ENCODE peak calls at places on chromosomes 5 and 9, in four cellular contexts. One of them, this sample, is unnamed.

GRCh38 chr9:122008559-122008958 is 84.5 kb downstream of the TTLL11 start:
- DNase-seq in H9: no peak
- DNase-seq in H1: no peak
- DNase-seq in IMR-90: no peak
- DNase-seq in this sample: no peak

GRCh38 chr5:54360089-54360488 is 49.7 kb upstream of the ARL15 start:
- DNase-seq in IMR-90: peak; percentile 15
- DNase-seq in H9: peak; percentile 29
- DNase-seq in H1: no peak
- DNase-seq in this sample: peak; percentile 79

GRCh38 chr5:132136906-132137305 is 63.3 kb downstream of the CSF2 start:
- DNase-seq in H9: no peak
- DNase-seq in IMR-90: peak; percentile 88
- DNase-seq in H1: no peak
- DNase-seq in this sample: no peak

GRCh38 chr5:91189480-91190332 is 193.4 kb downstream of the ARRDC3 start:
- DNase-seq in IMR-90: peak; percentile 85
- DNase-seq in H9: no peak
- DNase-seq in H1: no peak
- DNase-seq in this sample: peak; percentile 42

GRCh38 chr5:90096415-90097081 is 313.0 kb downstream of the CETN3 start:
- DNase-seq in H1: peak; percentile 2
- DNase-seq in IMR-90: peak; percentile 52
- DNase-seq in H9: no peak
- DNase-seq in this sample: peak; percentile 87

GRCh38 chr9:97615439-97616072 is 17.6 kb downstream of the TSTD2 start:
- DNase-seq in H1: no peak
- DNase-seq in H9: no peak
- DNase-seq in IMR-90: peak; percentile 54
- DNase-seq in this sample: peak; percentile 61

GRCh38 chr9:129143461-129143927 is 32.3 kb downstream of the PTPA start:
- DNase-seq in IMR-90: peak; percentile 84
- DNase-seq in H1: no peak
- DNase-seq in H9: peak; percentile 89
- DNase-seq in this sample: peak; percentile 98

GRCh38 chr5:146340260-146341081 is 1.8 kb downstream of the POU4F3 start:
- DNase-seq in IMR-90: peak; percentile 60
- DNase-seq in H1: no peak
- DNase-seq in H9: peak; percentile 78
- DNase-seq in this sample: peak; percentile 79

GRCh38 chr9:132424857-132425702 is 15.1 kb downstream of the CFAP77 start:
- DNase-seq in H9: no peak
- DNase-seq in H1: no peak
- DNase-seq in IMR-90: no peak
- DNase-seq in this sample: peak; percentile 89

GRCh38 chr5:154403234-154403633 is 42.6 kb upstream of the SAP30L start:
- DNase-seq in H9: no peak
- DNase-seq in H1: no peak
- DNase-seq in IMR-90: peak; percentile 32
- DNase-seq in this sample: no peak

GRCh38 chr9:13804532-13804931 is 509.4 kb downstream of the NFIB start:
- DNase-seq in IMR-90: peak; percentile 17
- DNase-seq in H1: no peak
- DNase-seq in H9: no peak
- DNase-seq in this sample: no peak

GRCh38 chr5:111383288-111383970 is 128.9 kb downstream of the STARD4 start:
- DNase-seq in IMR-90: peak; percentile 42
- DNase-seq in H1: no peak
- DNase-seq in H9: no peak
- DNase-seq in this sample: no peak

GRCh38 chr5:79568632-79569190 is 43.5 kb upstream of the TENT2 start:
- DNase-seq in H9: no peak
- DNase-seq in IMR-90: no peak
- DNase-seq in H1: no peak
- DNase-seq in this sample: no peak

GRCh38 chr5:79578876-79579275 is 33.4 kb upstream of the TENT2 start:
- DNase-seq in IMR-90: no peak
- DNase-seq in H1: no peak
- DNase-seq in H9: no peak
- DNase-seq in this sample: no peak

GRCh38 chr5:79576606-79577289 is 35.5 kb upstream of the TENT2 start:
- DNase-seq in H9: no peak
- DNase-seq in H1: no peak
- DNase-seq in IMR-90: no peak
- DNase-seq in this sample: peak; percentile 18

GRCh38 chr5:79577693-79578092 is 34.5 kb upstream of the TENT2 start:
- DNase-seq in H1: no peak
- DNase-seq in H9: no peak
- DNase-seq in IMR-90: no peak
- DNase-seq in this sample: no peak

DNA sequence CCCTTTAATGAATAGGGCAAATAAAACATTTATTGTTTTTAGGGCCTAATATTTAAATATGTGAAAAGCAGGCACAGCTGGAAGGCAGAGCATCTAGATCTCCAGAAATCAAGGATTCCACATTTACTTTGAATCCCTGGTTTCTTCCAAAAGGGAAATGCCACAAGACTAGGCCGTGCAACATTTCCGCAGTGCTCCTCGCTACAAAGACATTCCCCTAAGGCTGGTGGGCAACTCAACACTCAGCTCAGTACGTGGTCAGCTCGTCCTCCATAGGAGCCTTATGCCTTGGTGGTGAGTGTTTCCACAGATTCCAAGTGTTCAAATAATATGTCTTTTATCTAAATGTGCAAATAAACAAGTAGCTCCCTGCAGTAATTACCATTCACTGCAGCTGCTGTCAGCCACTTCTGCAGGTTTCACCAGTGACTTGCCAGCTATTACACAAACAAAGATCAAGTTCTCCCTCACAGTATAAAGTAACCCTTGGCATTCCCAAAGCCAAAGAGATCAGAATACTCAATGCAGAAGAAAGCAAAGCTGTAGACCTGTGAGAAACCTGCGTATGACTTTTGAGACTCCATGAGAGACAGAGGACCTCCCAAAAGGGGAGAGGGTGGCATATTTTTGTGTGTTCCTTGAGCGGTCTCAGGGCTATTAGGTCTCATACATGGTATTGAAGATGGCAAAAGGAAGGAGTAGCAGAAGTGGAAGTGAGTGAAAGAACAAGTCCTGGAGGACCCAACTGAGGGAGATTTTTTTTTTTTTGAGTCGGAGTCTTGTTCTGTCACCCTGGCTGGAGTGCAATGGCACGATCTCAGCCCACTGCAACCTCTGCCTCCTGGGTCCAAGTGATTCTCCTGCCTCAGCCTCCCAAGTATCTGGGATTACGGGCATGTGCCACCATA is 38.0 kb upstream of the TENT2 start:
- DNase-seq in IMR-90: no peak
- DNase-seq in H9: no peak
- DNase-seq in H1: no peak
- DNase-seq in this sample: no peak
- H3K56ac ChIP-seq in IMR-90: no peak overlapping the region
- H3K56ac ChIP-seq in H9: no peak overlapping the region
- H3K56ac ChIP-seq in H1: no peak overlapping the region
- H3K56ac ChIP-seq in this sample: no peak overlapping the region

GRCh38 chr5:73858786-73859185 is 232.8 kb downstream of the ARHGEF28 start:
- DNase-seq in IMR-90: no peak
- DNase-seq in H9: no peak
- DNase-seq in H1: no peak
- DNase-seq in this sample: no peak
- H3K56ac ChIP-seq in IMR-90: no peak overlapping the region
- H3K56ac ChIP-seq in H9: no peak overlapping the region
- H3K56ac ChIP-seq in H1: no peak overlapping the region
- H3K56ac ChIP-seq in this sample: no peak overlapping the region

DNA sequence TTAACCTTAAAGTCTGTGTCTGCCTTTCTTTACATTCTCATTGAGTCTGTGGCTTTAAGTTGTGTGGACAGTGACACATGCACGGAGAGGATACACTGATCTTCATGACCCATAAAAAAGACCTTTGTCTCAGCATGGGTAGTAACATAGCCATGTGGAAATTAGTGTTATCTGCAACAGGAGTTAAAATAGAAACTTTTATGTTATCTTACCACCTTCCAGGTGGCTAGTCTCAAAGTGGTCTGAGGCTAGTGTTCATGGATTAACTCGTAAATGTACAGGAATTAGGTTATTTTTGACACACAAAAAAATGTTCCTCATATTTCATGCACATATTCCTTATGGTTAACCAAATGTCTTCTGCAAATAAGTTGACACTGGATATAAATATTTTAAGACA is 607.0 kb downstream of the ISL1 start:
- DNase-seq in H9: no peak
- DNase-seq in IMR-90: no peak
- DNase-seq in H1: no peak
- DNase-seq in this sample: no peak
- H3K56ac ChIP-seq in H9: no peak overlapping the region
- H3K56ac ChIP-seq in IMR-90: no peak overlapping the region
- H3K56ac ChIP-seq in H1: no peak overlapping the region
- H3K56ac ChIP-seq in this sample: no peak overlapping the region

GRCh38 chr5:141392429-141393198 is at the start of gene PCDHGA8:
- DNase-seq in H9: no peak
- DNase-seq in IMR-90: peak; percentile 49
- DNase-seq in H1: no peak
- DNase-seq in this sample: no peak
- H3K56ac ChIP-seq in H9: no peak within 1 kb of the TSS
- H3K56ac ChIP-seq in IMR-90: no peak within 1 kb of the TSS
- H3K56ac ChIP-seq in H1: no peak within 1 kb of the TSS
- H3K56ac ChIP-seq in this sample: no peak within 1 kb of the TSS

GRCh38 chr9:135774239-135774747 is 72.3 kb downstream of the KCNT1 start:
- DNase-seq in H1: no peak
- DNase-seq in H9: no peak
- DNase-seq in IMR-90: no peak
- DNase-seq in this sample: peak; percentile 15

GRCh38 chr9:135776893-135777622 is 75.1 kb downstream of the KCNT1 start:
- DNase-seq in H1: no peak
- DNase-seq in H9: no peak
- DNase-seq in IMR-90: no peak
- DNase-seq in this sample: no peak

GRCh38 chr9:135777623-135778177 is 75.7 kb downstream of the KCNT1 start:
- DNase-seq in H9: no peak
- DNase-seq in IMR-90: no peak
- DNase-seq in H1: no peak
- DNase-seq in this sample: no peak

GRCh38 chr9:135774794-135775525 is 73.0 kb downstream of the KCNT1 start:
- DNase-seq in IMR-90: no peak
- DNase-seq in H1: no peak
- DNase-seq in H9: no peak
- DNase-seq in this sample: no peak

GRCh38 chr9:135775911-135776310 is 73.9 kb downstream of the KCNT1 start:
- DNase-seq in IMR-90: no peak
- DNase-seq in H9: no peak
- DNase-seq in H1: no peak
- DNase-seq in this sample: no peak
- H3K56ac ChIP-seq in IMR-90: no peak overlapping the region
- H3K56ac ChIP-seq in H9: no peak overlapping the region
- H3K56ac ChIP-seq in H1: no peak overlapping the region
- H3K56ac ChIP-seq in this sample: no peak overlapping the region

This sample was measured in mesendoderm.